ENCODE peak calls at places on chromosomes 5 and 9, in eight cellular contexts. B is right atrium auricular region, V is right lobe of liver, F is Peyer's patch, M is A549, Z is pancreas, O is mucosa of descending colon, X is ovary. R is an unnamed sample.

GRCh38 chr9:127921592-127922120 is 4.8 kb upstream of the ST6GALNAC4 start:
- DNase-seq in B (no peak), V (peak; percentile 77), F (peak; percentile 67), M (no peak), Z (peak; percentile 75), O (peak; percentile 83), X (peak; percentile 84), R (peak; percentile 74)

GRCh38 chr9:744790-745456 is 96.6 kb upstream of the DMRT1 start:
- DNase-seq in B (peak; percentile 77), V (peak; percentile 96), F (no peak), M (no peak), Z (peak; percentile 90), O (no peak), X (peak; percentile 62), R (peak; percentile 83)

GRCh38 chr9:36572515-36573418 is at the start of gene MELK:
- DNase-seq in B (peak; percentile 68), V (peak; percentile 83), F (peak; percentile 76), M (peak; percentile 82), Z (peak; percentile 76), O (peak; percentile 92), X (peak; percentile 86), R (peak; percentile 90)

GRCh38 chr5:59790399-59791130 is 103.0 kb downstream of the PDE4D start:
- DNase-seq in B (no peak), V (no peak), F (no peak), M (peak; percentile 77), Z (no peak), O (no peak), X (no peak), R (peak; percentile 34)

GRCh38 chr5:108749130-108749861 is 1.6 kb downstream of the FER start:
- DNase-seq in B (no peak), V (no peak), F (peak; percentile 63), M (peak; percentile 45), Z (no peak), O (no peak), X (no peak), R (no peak)

GRCh38 chr9:33082538-33083326 is 6.3 kb upstream of the SMU1 start:
- DNase-seq in B (no peak), V (peak; percentile 65), F (peak; percentile 52), M (no peak), Z (no peak), O (no peak), X (no peak), R (no peak)

GRCh38 chr5:135383803-135384495 is 15.1 kb downstream of the MACROH2A1 start:
- DNase-seq in B (no peak), V (no peak), F (no peak), M (no peak), Z (no peak), O (no peak), X (no peak), R (no peak)

GRCh38 chr9:108434502-108434901 is 421.3 kb downstream of the ACTL7B start:
- DNase-seq in B (no peak), V (no peak), F (no peak), M (no peak), Z (no peak), O (no peak), X (no peak), R (no peak)

GRCh38 chr5:146944764-146945710 is 66.5 kb upstream of the PPP2R2B start:
- DNase-seq in B (no peak), V (peak; percentile 46), F (no peak), M (no peak), Z (peak; percentile 17), O (no peak), X (no peak), R (no peak)

GRCh38 chr5:146945722-146946121 is 67.2 kb upstream of the PPP2R2B start:
- DNase-seq in B (no peak), V (peak; percentile 61), F (no peak), M (no peak), Z (peak; percentile 22), O (no peak), X (no peak), R (no peak)

GRCh38 chr5:146948666-146949065 is 70.1 kb upstream of the PPP2R2B start:
- DNase-seq in B (no peak), V (no peak), F (no peak), M (no peak), Z (no peak), O (no peak), X (no peak), R (no peak)

GRCh38 chr5:146952168-146952567 is 73.6 kb upstream of the PPP2R2B start:
- DNase-seq in B (no peak), V (no peak), F (no peak), M (no peak), Z (no peak), O (no peak), X (no peak), R (no peak)

DNA sequence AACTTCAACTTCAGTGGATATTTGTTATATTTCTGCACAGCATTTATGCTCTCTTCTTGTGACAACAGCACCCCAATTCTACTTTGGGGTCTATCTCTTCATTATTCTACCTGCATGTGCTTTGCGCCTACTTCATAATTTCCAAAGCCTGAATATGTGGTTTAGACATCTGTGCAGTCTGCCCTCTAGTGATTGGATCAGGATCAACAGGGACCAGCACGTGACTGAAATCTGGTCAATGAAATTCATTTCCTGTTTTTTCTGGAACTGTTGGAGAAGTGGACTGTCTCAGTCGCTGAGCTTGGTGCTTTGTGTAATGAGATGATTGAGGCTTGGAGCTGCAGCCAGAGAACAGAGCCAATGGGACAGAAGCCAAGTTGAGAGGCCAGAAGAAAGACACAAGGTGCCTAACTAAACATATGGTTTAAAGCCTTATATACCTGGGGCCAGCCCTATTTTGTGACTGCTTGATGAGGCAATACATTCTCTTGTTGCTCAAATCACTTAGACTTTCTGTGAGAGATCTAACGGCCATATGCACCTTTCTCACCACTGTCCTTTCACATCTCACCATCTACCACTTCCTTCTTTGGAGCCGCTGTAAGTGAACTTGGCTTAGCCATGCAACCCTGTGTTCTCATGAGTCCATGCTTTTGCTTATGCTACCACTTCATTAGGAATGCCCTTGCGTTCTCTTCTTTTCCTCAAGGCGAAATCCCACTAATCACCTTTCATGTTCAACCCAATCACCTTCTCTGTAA is 68.8 kb upstream of the PPP2R2B start:
- DNase-seq in B (no peak), V (no peak), F (no peak), M (peak; percentile 27), Z (peak; percentile 23), O (no peak), X (no peak), R (no peak)
- TF ChIP-seq CTCF in B (peak; percentile 30), V (peak; percentile 47), F (no peak), M (no peak), Z (no peak), O (no peak), X (no peak), R (peak; percentile 10)

DNA sequence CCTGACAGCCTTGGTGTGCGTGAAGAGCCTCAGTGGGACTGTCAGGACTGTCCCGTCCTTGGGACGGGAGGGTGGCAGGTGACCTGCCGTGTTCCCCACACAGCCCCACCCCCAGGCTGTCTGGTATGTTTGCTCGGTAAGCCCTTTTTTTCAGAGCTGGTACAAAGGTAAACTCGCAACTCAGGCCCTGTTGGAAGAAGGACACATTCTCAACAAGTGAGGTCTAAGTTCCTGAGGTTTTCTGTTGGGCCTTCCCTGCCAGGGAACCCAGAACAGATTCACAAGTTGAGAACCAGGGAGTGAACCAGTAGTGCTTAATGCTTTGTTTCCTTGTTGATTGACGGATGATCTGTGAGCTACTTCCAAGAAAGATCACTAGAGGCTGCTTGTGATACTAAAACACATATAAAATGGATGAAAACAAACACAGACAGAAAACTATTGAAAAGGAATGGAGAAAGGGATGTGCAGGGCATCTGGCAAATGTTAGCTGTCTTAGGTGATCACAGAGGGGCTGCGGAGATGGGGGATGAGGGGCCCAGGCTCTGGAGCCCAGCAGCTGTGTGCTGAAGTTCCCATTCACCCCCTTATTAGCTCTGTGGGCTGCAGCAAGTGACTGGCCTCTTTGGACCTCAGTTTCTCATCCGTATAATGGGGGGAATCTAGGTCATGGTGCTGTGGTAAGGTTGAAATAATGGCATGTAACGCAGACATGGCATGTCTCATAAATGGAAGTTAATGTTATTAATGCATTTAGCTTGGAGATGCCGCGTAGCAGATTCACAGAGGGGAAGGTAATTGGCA is 2.7 kb downstream of the NDST1 start:
- DNase-seq in B (no peak), V (peak; percentile 92), F (no peak), M (peak; percentile 31), Z (no peak), O (peak; percentile 78), X (no peak), R (no peak)
- H3K4me1 ChIP-seq in B (peaks cover 84% of the 10 kb centered on the region), V (peaks cover 97% of the 10 kb centered on the region), F (peaks cover 13% of the 10 kb centered on the region), M (peaks cover 89% of the 10 kb centered on the region), Z (peaks cover 82% of the 10 kb centered on the region), O (peaks cover 69% of the 10 kb centered on the region), X (peaks cover 48% of the 10 kb centered on the region), R (peaks cover 98% of the 10 kb centered on the region)

DNA sequence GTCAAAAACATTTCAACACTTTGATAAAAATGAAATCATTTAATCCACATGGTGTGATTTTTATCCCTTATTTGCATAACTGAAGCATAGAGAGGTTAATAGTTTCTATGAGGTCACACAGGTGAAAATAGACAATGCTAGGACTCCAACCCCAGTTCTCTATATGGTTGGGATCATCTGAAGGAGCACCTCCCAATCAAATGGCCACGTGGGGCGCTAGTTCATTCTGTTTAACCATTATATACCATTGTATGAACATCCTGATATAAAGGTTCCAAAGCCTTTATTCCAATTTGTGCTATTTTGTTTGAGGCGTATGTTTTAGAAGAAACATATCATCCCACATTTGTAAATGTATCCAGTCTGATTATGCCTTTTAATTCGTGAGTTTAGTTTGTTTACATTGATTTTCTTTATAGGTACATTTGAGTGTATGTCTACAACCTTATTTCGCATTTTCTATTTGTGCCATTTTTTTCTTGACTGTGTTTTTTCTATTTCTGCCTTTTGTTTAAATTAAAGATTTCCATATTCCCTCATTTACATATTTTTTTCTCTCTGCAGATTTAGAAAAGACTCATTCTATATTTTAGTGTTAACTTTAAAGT is 1092.0 kb downstream of the MAT2B start:
- DNase-seq in B (no peak), V (no peak), F (no peak), M (peak; percentile 14), Z (no peak), O (peak; percentile 24), X (no peak), R (no peak)
- TF ChIP-seq CTCF in B (no peak), V (peak; percentile 22), F (no peak), M (peak; percentile 23), Z (no peak), O (no peak), X (no peak), R (no peak)

GRCh38 chr5:150607105-150607504 is 33.4 kb upstream of the SYNPO start:
- DNase-seq in B (no peak), V (no peak), F (no peak), M (no peak), Z (no peak), O (no peak), X (no peak), R (no peak)

GRCh38 chr5:150604894-150605440 is 35.5 kb upstream of the SYNPO start:
- DNase-seq in B (no peak), V (no peak), F (no peak), M (no peak), Z (no peak), O (no peak), X (no peak), R (no peak)

GRCh38 chr5:150605546-150605945 is 34.9 kb upstream of the SYNPO start:
- DNase-seq in B (no peak), V (no peak), F (no peak), M (peak; percentile 19), Z (no peak), O (no peak), X (no peak), R (peak; percentile 21)

GRCh38 chr5:150607991-150608390 is 32.5 kb upstream of the SYNPO start:
- DNase-seq in B (no peak), V (no peak), F (no peak), M (no peak), Z (no peak), O (no peak), X (no peak), R (no peak)

DNA sequence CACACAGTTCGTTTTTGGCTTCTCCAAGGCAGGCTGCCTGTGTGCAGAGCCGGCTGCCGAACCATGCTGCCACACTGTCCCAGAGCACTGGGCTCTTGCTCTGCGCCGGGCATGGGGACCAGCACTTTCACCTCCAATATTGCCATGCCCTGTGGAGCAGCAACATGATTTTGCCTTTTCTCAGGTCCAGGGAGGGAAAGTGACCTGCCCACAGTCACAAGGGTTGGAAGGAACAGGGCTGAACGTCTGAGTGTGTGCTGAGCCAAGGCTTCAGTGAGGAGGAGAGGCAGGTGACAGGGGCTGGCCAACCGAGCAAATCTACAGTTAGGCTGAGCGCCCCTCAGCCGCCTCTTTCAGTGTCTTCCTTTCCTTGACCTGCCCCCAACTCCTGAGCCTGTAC is 34.0 kb upstream of the SYNPO start:
- DNase-seq in B (no peak), V (no peak), F (no peak), M (no peak), Z (no peak), O (no peak), X (no peak), R (peak; percentile 20)
- H3K4me1 ChIP-seq in B (peaks cover 77% of the 10 kb centered on the region), V (peaks cover 16% of the 10 kb centered on the region), F (peaks cover 10% of the 10 kb centered on the region), M (peaks cover 19% of the 10 kb centered on the region), Z (no peaks in the 10 kb centered on the region), O (peaks cover 11% of the 10 kb centered on the region), X (peaks cover 19% of the 10 kb centered on the region), R (peaks cover 45% of the 10 kb centered on the region)